ENCODE peak calls at places on chromosome 19, in nine cellular contexts. O, Q, B, G, P, H, V, C and T are unnamed samples.

GRCh38 chr19:7376151-7376852 is 27.6 kb downstream of the ARHGEF18 start:
- DNase-seq in O (no peak), Q (peak; percentile 33), B (no peak), G (no peak), P (no peak), H (no peak), V (no peak), C (peak; percentile 93), T (no peak)

GRCh38 chr19:33285441-33285927 is 16.9 kb downstream of the CEBPA start:
- DNase-seq in O (no peak), Q (no peak), B (no peak), G (no peak), P (no peak), H (no peak), V (no peak), C (no peak), T (no peak)

GRCh38 chr19:20182232-20182785 is 15.3 kb downstream of the ZNF486 start:
- DNase-seq in O (no peak), Q (no peak), B (no peak), G (no peak), P (no peak), H (no peak), V (no peak), C (no peak), T (no peak)

GRCh38 chr19:43467730-43468129 is 2.3 kb upstream of the LYPD3 start:
- DNase-seq in O (no peak), Q (peak; percentile 41), B (no peak), G (no peak), P (no peak), H (peak; percentile 50), V (no peak), C (no peak), T (no peak)

GRCh38 chr19:40143612-40144011 is 47.6 kb upstream of the MAP3K10 start:
- DNase-seq in O (no peak), Q (no peak), B (no peak), G (no peak), P (no peak), H (no peak), V (no peak), C (no peak), T (peak; percentile 13)

GRCh38 chr19:34171539-34171876 is 796 bp upstream of the LSM14A start:
- DNase-seq in O (no peak), Q (peak; percentile 76), B (no peak), G (no peak), P (peak; percentile 60), H (peak; percentile 51), V (no peak), C (no peak), T (no peak)

GRCh38 chr19:5452594-5453565 is 2.3 kb upstream of the ZNRF4 start:
- DNase-seq in O (no peak), Q (no peak), B (no peak), G (no peak), P (no peak), H (peak; percentile 14), V (no peak), C (peak; percentile 31), T (no peak)

GRCh38 chr19:12703056-12703455 is 6.6 kb upstream of the FBXW9 start:
- DNase-seq in O (no peak), Q (peak; percentile 11), B (no peak), G (no peak), P (no peak), H (peak; percentile 53), V (peak; percentile 85), C (peak; percentile 97), T (no peak)

GRCh38 chr19:28297036-28297435 is 915.9 kb downstream of the UQCRFS1 start:
- DNase-seq in O (no peak), Q (peak; percentile 18), B (no peak), G (no peak), P (no peak), H (no peak), V (no peak), C (no peak), T (no peak)

GRCh38 chr19:50639121-50640112 is at the start of gene SYT3:
- DNase-seq in O (no peak), Q (no peak), B (no peak), G (no peak), P (peak; percentile 66), H (peak; percentile 69), V (peak; percentile 66), C (peak; percentile 71), T (no peak)

GRCh38 chr19:55585658-55586339 is 5.2 kb upstream of the ZNF579 start:
- DNase-seq in O (no peak), Q (peak; percentile 63), B (peak; percentile 72), G (peak; percentile 74), P (peak; percentile 89), H (peak; percentile 93), V (peak; percentile 84), C (peak; percentile 63), T (peak; percentile 40)

GRCh38 chr19:45130236-45130635 is 30.5 kb downstream of the NKPD1 start:
- DNase-seq in O (no peak), Q (no peak), B (no peak), G (no peak), P (no peak), H (no peak), V (no peak), C (no peak), T (no peak)

GRCh38 chr19:6576869-6577281 is 14.1 kb downstream of the CD70 start:
- DNase-seq in O (no peak), Q (no peak), B (no peak), G (no peak), P (no peak), H (no peak), V (no peak), C (no peak), T (no peak)

GRCh38 chr19:42038675-42039074 is 31.3 kb downstream of the GRIK5 start:
- DNase-seq in O (no peak), Q (no peak), B (no peak), G (no peak), P (peak; percentile 72), H (no peak), V (no peak), C (no peak), T (no peak)

DNA sequence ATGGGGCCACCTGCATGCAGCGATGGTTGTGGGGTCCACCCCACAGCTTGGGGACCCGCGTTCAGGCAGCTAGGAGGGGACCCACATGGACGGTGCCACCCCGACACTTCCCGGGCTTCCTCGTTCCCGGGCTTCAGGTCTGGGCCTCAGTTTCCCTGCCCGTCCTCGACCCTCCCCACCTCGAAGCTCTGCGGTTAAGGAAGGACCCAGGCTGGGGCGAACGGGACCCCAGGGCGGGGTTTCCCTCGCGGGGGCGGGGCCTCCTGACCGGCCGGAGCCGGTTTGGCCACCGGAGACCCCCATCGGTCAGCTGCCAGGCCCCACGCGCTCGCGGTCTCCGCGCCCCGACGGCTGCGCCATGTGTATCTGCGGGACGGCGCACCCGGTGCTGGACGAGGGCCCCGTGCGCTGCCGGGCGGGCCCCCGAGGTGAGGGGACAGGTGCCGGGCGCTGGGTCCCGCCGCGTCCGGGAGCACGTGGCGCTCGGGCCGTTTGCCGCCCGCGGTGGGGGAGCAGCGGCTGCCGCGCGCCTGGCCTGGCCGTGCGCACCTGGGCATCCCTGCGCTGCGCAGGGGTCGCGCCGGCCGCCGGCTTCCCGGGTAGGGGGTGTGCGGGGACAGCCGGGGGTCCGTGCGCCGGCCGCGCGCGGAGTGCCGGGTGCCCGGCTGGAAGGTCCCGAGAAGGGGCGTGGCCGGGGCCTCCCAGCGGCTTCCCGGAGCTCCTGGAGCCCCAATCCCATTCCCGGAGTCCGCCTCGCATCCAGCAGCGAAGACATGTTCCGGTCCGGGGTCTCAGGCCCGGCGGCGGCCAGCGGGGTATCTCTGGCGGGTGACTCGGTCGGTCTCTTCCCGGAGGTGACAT is 4.2 kb downstream of the ARHGAP45 start:
- DNase-seq in O (no peak), Q (no peak), B (no peak), G (peak; percentile 65), P (no peak), H (no peak), V (no peak), C (no peak), T (no peak)
- H3K4me3 ChIP-seq in O (peak overlapping the region; percentile 38), Q (no peak overlapping the region), B (no peak overlapping the region), G (peak overlapping the region; percentile 37), P (no peak overlapping the region), H (peak overlapping the region; percentile 13), V (peak overlapping the region; percentile 86), C (no peak overlapping the region), T (no peak overlapping the region)

GRCh38 chr19:32254128-32254527 is 91.3 kb upstream of the ZNF507 start:
- DNase-seq in O (no peak), Q (no peak), B (no peak), G (no peak), P (no peak), H (no peak), V (no peak), C (no peak), T (no peak)

GRCh38 chr19:32253683-32254020 is 91.8 kb upstream of the ZNF507 start:
- DNase-seq in O (no peak), Q (no peak), B (no peak), G (no peak), P (no peak), H (no peak), V (no peak), C (no peak), T (no peak)

GRCh38 chr19:32251634-32252332 is 93.6 kb upstream of the ZNF507 start:
- DNase-seq in O (no peak), Q (no peak), B (no peak), G (no peak), P (no peak), H (no peak), V (no peak), C (no peak), T (no peak)

GRCh38 chr19:32255566-32256295 is 89.7 kb upstream of the ZNF507 start:
- DNase-seq in O (no peak), Q (no peak), B (no peak), G (no peak), P (no peak), H (no peak), V (no peak), C (no peak), T (no peak)

GRCh38 chr19:32252333-32252669 is 93.1 kb upstream of the ZNF507 start:
- DNase-seq in O (no peak), Q (no peak), B (no peak), G (no peak), P (no peak), H (no peak), V (no peak), C (no peak), T (no peak)
- H3K27me3 ChIP-seq in O (no peaks in the 10 kb centered on the region), Q (no peaks in the 10 kb centered on the region), B (no peaks in the 10 kb centered on the region), G (peaks cover 3% of the 10 kb centered on the region), P (peaks cover 6% of the 10 kb centered on the region), H (peaks cover 95% of the 10 kb centered on the region), V (peaks cover 3% of the 10 kb centered on the region), C (no peaks in the 10 kb centered on the region), T (no peaks in the 10 kb centered on the region)

DNA sequence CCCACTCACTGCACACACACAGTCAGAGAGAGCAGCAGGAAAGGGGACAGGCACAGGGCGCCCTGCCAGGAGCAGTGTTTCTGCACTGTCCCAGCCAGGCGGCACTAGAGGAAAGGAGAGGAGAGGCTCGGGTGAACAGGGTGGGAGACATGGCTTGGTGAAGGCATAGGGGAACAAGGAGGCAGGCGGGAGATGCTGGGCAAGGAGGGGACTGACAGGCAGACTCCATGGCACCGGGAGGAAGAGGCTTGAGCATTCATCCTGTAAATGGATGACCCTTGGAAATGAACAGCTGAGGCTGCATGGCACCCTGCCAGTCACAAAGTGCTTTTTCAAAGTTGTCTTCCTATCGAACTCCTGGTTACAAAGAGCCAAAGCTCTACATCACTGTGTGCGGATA is 22.5 kb downstream of the MED26 start:
- DNase-seq in O (no peak), Q (no peak), B (no peak), G (no peak), P (peak; percentile 81), H (no peak), V (no peak), C (no peak), T (no peak)
- H3K4me1 ChIP-seq in O (peaks cover 5% of the 10 kb centered on the region), Q (peaks cover 6% of the 10 kb centered on the region), B (peaks cover 10% of the 10 kb centered on the region), G (peaks cover 32% of the 10 kb centered on the region), P (peaks cover 19% of the 10 kb centered on the region), H (no peaks in the 10 kb centered on the region), V (no peaks in the 10 kb centered on the region), C (no peaks in the 10 kb centered on the region), T (peaks cover 11% of the 10 kb centered on the region)

GRCh38 chr19:13850910-13851753 is 25.8 kb upstream of the NANOS3 start:
- DNase-seq in O (peak; percentile 70), Q (peak; percentile 93), B (peak; percentile 92), G (peak; percentile 97), P (peak; percentile 94), H (peak; percentile 92), V (no peak), C (peak; percentile 88), T (peak; percentile 63)
- H3K4me3 ChIP-seq in O (peak overlapping the region; percentile 64), Q (peak overlapping the region; percentile 47), B (peak overlapping the region; percentile 36), G (peak overlapping the region; percentile 45), P (no peak overlapping the region), H (no peak overlapping the region), V (no peak overlapping the region), C (no peak overlapping the region), T (peak overlapping the region; percentile 32)